ENCODE peak calls at places on chromosomes 5 and 9, in four cellular contexts. M is pancreas, X is GM13977, V is fibroblast of mammary gland. U is an unnamed sample.

GRCh38 chr5:137032929-137033328 is 466.2 kb downstream of the SPOCK1 start:
- DNase-seq in M (no peak), X (no peak), V (no peak), U (no peak)

GRCh38 chr9:72312563-72312962 is 52.4 kb downstream of the ZFAND5 start:
- DNase-seq in M (no peak), V (no peak), X (no peak), U (no peak)

GRCh38 chr9:138098908-138099791 is 221.6 kb downstream of the CACNA1B start:
- DNase-seq in M (no peak), X (no peak), V (no peak), U (no peak)

GRCh38 chr5:95973793-95974325 is 12.2 kb upstream of the ELL2 start:
- DNase-seq in X (peak), V (no peak), M (no peak), U (no peak)

GRCh38 chr5:15823413-15823812 is 323.4 kb downstream of the FBXL7 start:
- DNase-seq in X (no peak), M (no peak), V (peak), U (no peak)

GRCh38 chr5:139974661-139975060 is 68.4 kb downstream of the NRG2 start:
- DNase-seq in X (no peak), V (no peak), M (no peak), U (no peak)

GRCh38 chr9:107737987-107738743 is 248.6 kb upstream of the KLF4 start:
- DNase-seq in X (no peak), M (no peak), V (peak), U (no peak)

GRCh38 chr5:172786736-172787462 is 15.9 kb upstream of the DUSP1 start:
- DNase-seq in V (no peak), X (no peak), M (peak), U (no peak)

GRCh38 chr5:160369990-160370712 is at the start of gene C1QTNF2:
- DNase-seq in M (peak), X (peak), V (peak), U (no peak)

GRCh38 chr5:179817071-179817840 is 3.4 kb upstream of the SQSTM1 start:
- DNase-seq in V (no peak), M (peak), X (peak), U (no peak)

GRCh38 chr5:163309850-163310365 is 127.5 kb upstream of the CCNG1 start:
- DNase-seq in M (no peak), V (no peak), X (no peak), U (no peak)

GRCh38 chr5:160799160-160799559 is 52.9 kb downstream of the ATP10B start:
- DNase-seq in X (no peak), M (no peak), V (no peak), U (no peak)

GRCh38 chr9:121816845-121817450 is 165.5 kb downstream of the DAB2IP start:
- DNase-seq in X (no peak), V (no peak), M (no peak), U (no peak)

GRCh38 chr5:88459971-88460370 is 191.3 kb upstream of the TMEM161B start:
- DNase-seq in M (no peak), V (no peak), X (no peak), U (no peak)

GRCh38 chr5:143923634-143924265 is 111.8 kb downstream of the HMHB1 start:
- DNase-seq in X (peak), V (peak), M (no peak), U (no peak)

GRCh38 chr5:97142521-97143254 is at the start of gene LIX1:
- DNase-seq in X (peak), V (peak), M (no peak), U (peak)

GRCh38 chr5:168291961-168292782 is 727 bp downstream of the WWC1 start:
- DNase-seq in X (no peak), V (no peak), M (peak), U (no peak)

GRCh38 chr9:81798606-81799005 is 109.3 kb upstream of the TLE1 start:
- DNase-seq in X (no peak), V (no peak), M (no peak), U (no peak)

GRCh38 chr9:21854594-21854993 is 52.2 kb downstream of the MTAP start:
- DNase-seq in M (no peak), X (no peak), V (peak), U (no peak)

GRCh38 chr5:84379749-84380148 is 4.9 kb downstream of the EDIL3 start:
- DNase-seq in M (no peak), V (no peak), X (no peak), U (no peak)
- TF ChIP-seq CTCF in M (no peak), V (no peak), X (no peak), U (no peak)

GRCh38 chr5:99169309-99169708 is 240.5 kb upstream of the CHD1 start:
- DNase-seq in M (no peak), V (peak), X (no peak), U (no peak)
- TF ChIP-seq CTCF in M (no peak), V (peak), X (no peak), U (peak)

GRCh38 chr9:70639853-70640814 is 225.7 kb upstream of the KLF9 start:
- DNase-seq in X (no peak), V (peak), M (no peak), U (peak)
- TF ChIP-seq CTCF in X (peak), V (peak), M (peak), U (peak)

DNA sequence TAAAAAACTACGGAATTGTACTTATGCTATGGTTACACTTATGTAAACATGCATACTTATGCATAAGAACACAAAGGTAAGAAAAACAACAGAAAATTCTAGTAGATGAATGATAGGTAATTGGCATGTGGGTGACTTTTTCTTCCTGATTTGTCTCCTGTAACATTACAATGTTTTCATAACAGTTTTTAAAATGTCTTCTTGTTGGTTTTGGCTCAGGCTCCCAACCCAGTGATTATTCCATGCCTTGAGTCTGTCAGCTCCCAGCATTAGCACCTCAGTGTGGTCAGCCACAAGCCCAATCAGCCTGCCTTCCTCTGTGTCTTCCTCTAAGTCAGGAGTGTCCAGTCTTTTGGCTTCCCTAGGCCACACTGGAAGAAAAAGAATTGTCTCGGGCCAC is 7.9 kb upstream of the FOXE1 start:
- DNase-seq in V (peak), X (no peak), M (no peak), U (no peak)
- TF ChIP-seq CTCF in V (no peak), X (no peak), M (no peak), U (no peak)

DNA sequence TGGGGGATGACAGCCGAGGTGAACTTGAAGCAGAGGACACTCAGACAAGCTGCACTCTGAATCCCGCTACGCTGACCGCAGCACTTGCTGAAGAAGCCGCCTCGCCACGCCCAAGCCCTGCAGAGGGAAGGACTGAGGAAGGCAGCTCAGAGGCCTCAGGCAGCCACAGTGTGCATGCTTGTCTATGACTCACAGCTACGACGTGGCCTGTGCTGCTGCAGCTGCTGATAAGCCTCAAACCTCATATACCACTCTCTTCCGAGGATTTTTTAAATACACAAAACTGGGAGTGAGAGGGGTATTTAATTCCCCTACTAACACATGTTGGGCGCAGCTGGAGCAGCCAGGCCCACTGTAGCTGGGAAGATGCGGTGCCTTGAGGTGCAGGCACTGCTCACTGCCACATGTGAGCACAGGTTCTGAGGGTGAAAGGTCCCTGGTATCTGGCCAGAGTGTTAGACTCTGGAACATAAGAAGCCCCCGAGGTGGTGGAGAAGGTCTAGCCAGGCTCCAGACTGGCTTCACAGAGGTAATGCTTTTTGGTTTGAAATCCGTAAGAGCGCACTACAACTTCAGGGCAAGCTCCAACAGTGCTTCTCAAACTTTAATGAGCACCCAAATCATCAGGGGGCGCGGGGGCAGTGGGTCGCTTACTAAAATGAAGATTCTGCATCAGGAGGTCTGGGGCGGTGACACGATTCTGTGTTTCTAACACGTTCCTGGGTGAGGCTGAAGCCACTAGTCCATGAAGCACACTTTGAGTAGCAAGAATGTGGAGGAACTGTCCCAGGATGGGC is 196.8 kb downstream of the AUH start:
- DNase-seq in V (peak), M (no peak), X (no peak), U (no peak)
- TF ChIP-seq CTCF in V (no peak), M (no peak), X (no peak), U (no peak)

GRCh38 chr9:68416891-68417570 is 60.6 kb downstream of the PGM5 start:
- DNase-seq in X (peak), V (peak), M (no peak), U (peak)
- TF ChIP-seq CTCF in X (peak), V (peak), M (no peak), U (peak)

U was measured in OCI-LY7.